ENCODE peak calls at places on chromosomes 3 and 15, in ten cellular contexts. S, K, D, P, J, I, U, X, B and F are unnamed samples.

GRCh38 chr3:72230774-72231379 is 445.9 kb upstream of the PROK2 start:
- DNase-seq in S (no peak), I (no peak), B (no peak), J (no peak), K (no peak), X (peak; percentile 21), D (no peak), U (no peak), P (no peak), F (no peak)

GRCh38 chr3:134883697-134884385 is 88.8 kb downstream of the EPHB1 start:
- DNase-seq in I (no peak), J (no peak), P (no peak), D (no peak), X (no peak), U (no peak), K (no peak), S (no peak), B (no peak), F (no peak)

GRCh38 chr3:176951144-176951543 is 246.1 kb downstream of the TBL1XR1 start:
- DNase-seq in D (no peak), X (no peak), P (no peak), S (no peak), B (no peak), U (no peak), K (no peak), I (no peak), J (no peak), F (no peak)

GRCh38 chr15:67879440-67880129 is 39.7 kb upstream of the RNU6-1 start:
- DNase-seq in B (no peak), K (no peak), P (peak; percentile 50), U (no peak), J (no peak), I (no peak), X (no peak), D (no peak), S (no peak), F (no peak)

GRCh38 chr3:157103280-157103679 is 56.7 kb downstream of the CCNL1 start:
- DNase-seq in S (no peak), U (no peak), K (no peak), B (no peak), X (no peak), I (peak; percentile 86), J (no peak), P (no peak), D (no peak), F (no peak)

GRCh38 chr15:45863881-45864580 is 229.2 kb downstream of the SQOR start:
- DNase-seq in B (no peak), X (no peak), P (no peak), U (no peak), J (no peak), D (no peak), I (no peak), K (no peak), S (no peak), F (no peak)

GRCh38 chr15:84828433-84828908 is 11.3 kb downstream of the ALPK3 start:
- DNase-seq in J (no peak), P (no peak), U (no peak), I (no peak), D (no peak), X (no peak), B (no peak), K (no peak), S (no peak), F (no peak)

GRCh38 chr15:51283026-51283425 is 55.4 kb downstream of the CYP19A1 start:
- DNase-seq in B (no peak), J (no peak), S (no peak), X (no peak), K (no peak), U (no peak), D (no peak), P (no peak), I (peak; percentile 70), F (no peak)

GRCh38 chr15:38145671-38146111 is 106.9 kb upstream of the SPRED1 start:
- DNase-seq in X (no peak), K (no peak), P (no peak), D (no peak), S (no peak), I (no peak), J (no peak), B (no peak), U (no peak), F (no peak)

GRCh38 chr3:47250309-47251060 is 32.1 kb downstream of the KIF9 start:
- DNase-seq in X (peak; percentile 57), P (no peak), K (no peak), S (peak; percentile 46), I (peak; percentile 53), U (no peak), D (no peak), B (no peak), J (peak; percentile 96), F (peak; percentile 3)

GRCh38 chr15:58590901-58591300 is 158.6 kb downstream of the ADAM10 start:
- DNase-seq in D (no peak), K (no peak), S (no peak), X (no peak), I (no peak), J (no peak), P (no peak), U (no peak), B (no peak), F (no peak)

GRCh38 chr3:107208100-107208499 is 169.1 kb upstream of the CCDC54 start:
- DNase-seq in B (no peak), P (no peak), I (no peak), J (no peak), K (peak; percentile 30), U (peak; percentile 48), S (peak; percentile 17), D (no peak), X (peak; percentile 98), F (peak; percentile 34)

GRCh38 chr3:132180337-132180791 is 136.8 kb upstream of the ACP3 start:
- DNase-seq in S (peak; percentile 61), P (no peak), J (no peak), K (peak; percentile 31), U (peak; percentile 49), I (peak; percentile 60), D (no peak), B (peak; percentile 1), X (peak; percentile 61), F (peak; percentile 92)

GRCh38 chr15:41568350-41569017 is 9.5 kb downstream of the TYRO3 start:
- DNase-seq in P (no peak), U (no peak), D (no peak), S (peak; percentile 47), K (no peak), B (no peak), X (peak; percentile 60), I (no peak), J (no peak), F (no peak)

GRCh38 chr3:73401058-73401457 is 223.7 kb downstream of the PDZRN3 start:
- DNase-seq in S (no peak), B (no peak), U (no peak), X (peak; percentile 87), I (no peak), J (no peak), K (no peak), P (no peak), D (no peak), F (peak; percentile 6)

GRCh38 chr3:25884981-25885380 is 95.1 kb downstream of the OXSM start:
- DNase-seq in X (no peak), P (no peak), U (no peak), I (no peak), B (no peak), K (no peak), S (no peak), J (no peak), D (no peak), F (no peak)

GRCh38 chr15:81901323-81901722 is 144.5 kb downstream of the MEX3B start:
- DNase-seq in S (no peak), I (no peak), K (no peak), X (no peak), U (no peak), J (no peak), P (no peak), B (no peak), D (no peak), F (no peak)

GRCh38 chr3:22475665-22476064 is 724.7 kb upstream of the ZNF385D start:
- DNase-seq in K (no peak), U (no peak), I (no peak), S (no peak), P (no peak), J (no peak), X (no peak), B (no peak), D (no peak), F (no peak)